ENCODE peak calls at places on chromosomes 1 and 21, in seven cellular contexts. One of them, this sample, is unnamed.

GRCh38 chr1:221494670-221495069 is 247.2 kb downstream of the DUSP10 start:
- DNase-seq in substantia nigra: no peak
- DNase-seq in naive thymus-derived CD4-positive, alpha-beta T cell: no peak
- DNase-seq in esophagus squamous epithelium: no peak
- DNase-seq in colonic mucosa: no peak
- DNase-seq in mesendoderm: no peak
- DNase-seq in cardiac muscle cell: peak
- DNase-seq in this sample: no peak

GRCh38 chr1:151831605-151832004 is at the start of gene RORC:
- DNase-seq in substantia nigra: no peak
- DNase-seq in colonic mucosa: peak
- DNase-seq in esophagus squamous epithelium: no peak
- DNase-seq in cardiac muscle cell: no peak
- DNase-seq in naive thymus-derived CD4-positive, alpha-beta T cell: no peak
- DNase-seq in mesendoderm: no peak
- DNase-seq in this sample: peak

GRCh38 chr1:62912028-62912638 is 128.2 kb downstream of the ATG4C start:
- DNase-seq in cardiac muscle cell: peak
- DNase-seq in substantia nigra: no peak
- DNase-seq in esophagus squamous epithelium: no peak
- DNase-seq in naive thymus-derived CD4-positive, alpha-beta T cell: no peak
- DNase-seq in mesendoderm: peak
- DNase-seq in colonic mucosa: no peak
- DNase-seq in this sample: no peak

GRCh38 chr1:84247425-84248220 is 53.9 kb upstream of the SAMD13 start:
- DNase-seq in cardiac muscle cell: peak
- DNase-seq in esophagus squamous epithelium: no peak
- DNase-seq in mesendoderm: peak
- DNase-seq in colonic mucosa: peak
- DNase-seq in naive thymus-derived CD4-positive, alpha-beta T cell: no peak
- DNase-seq in substantia nigra: no peak
- DNase-seq in this sample: no peak

GRCh38 chr1:33259879-33260278 is 3.6 kb downstream of the ZNF362 start:
- DNase-seq in naive thymus-derived CD4-positive, alpha-beta T cell: no peak
- DNase-seq in substantia nigra: no peak
- DNase-seq in mesendoderm: no peak
- DNase-seq in cardiac muscle cell: no peak
- DNase-seq in esophagus squamous epithelium: no peak
- DNase-seq in colonic mucosa: no peak
- DNase-seq in this sample: no peak

GRCh38 chr1:157252473-157252872 is 114.3 kb upstream of the ETV3 start:
- DNase-seq in naive thymus-derived CD4-positive, alpha-beta T cell: no peak
- DNase-seq in colonic mucosa: no peak
- DNase-seq in esophagus squamous epithelium: no peak
- DNase-seq in substantia nigra: no peak
- DNase-seq in cardiac muscle cell: no peak
- DNase-seq in mesendoderm: no peak
- DNase-seq in this sample: no peak

GRCh38 chr21:36684957-36685714 is 13.8 kb upstream of the SIM2 start:
- DNase-seq in substantia nigra: no peak
- DNase-seq in mesendoderm: no peak
- DNase-seq in colonic mucosa: no peak
- DNase-seq in esophagus squamous epithelium: no peak
- DNase-seq in cardiac muscle cell: no peak
- DNase-seq in naive thymus-derived CD4-positive, alpha-beta T cell: no peak
- DNase-seq in this sample: peak

GRCh38 chr21:44618504-44618903 is 6.6 kb downstream of the KRTAP10-8 start:
- DNase-seq in substantia nigra: no peak
- DNase-seq in cardiac muscle cell: peak
- DNase-seq in colonic mucosa: peak
- DNase-seq in esophagus squamous epithelium: no peak
- DNase-seq in naive thymus-derived CD4-positive, alpha-beta T cell: no peak
- DNase-seq in mesendoderm: peak
- DNase-seq in this sample: no peak

GRCh38 chr1:205811660-205812059 is 1.3 kb downstream of the SLC41A1 start:
- DNase-seq in colonic mucosa: no peak
- DNase-seq in substantia nigra: no peak
- DNase-seq in naive thymus-derived CD4-positive, alpha-beta T cell: no peak
- DNase-seq in esophagus squamous epithelium: no peak
- DNase-seq in cardiac muscle cell: peak
- DNase-seq in mesendoderm: no peak
- DNase-seq in this sample: peak

GRCh38 chr1:244636488-244637259 is 16.3 kb upstream of the DESI2 start:
- DNase-seq in substantia nigra: no peak
- DNase-seq in cardiac muscle cell: no peak
- DNase-seq in colonic mucosa: no peak
- DNase-seq in mesendoderm: peak
- DNase-seq in esophagus squamous epithelium: no peak
- DNase-seq in naive thymus-derived CD4-positive, alpha-beta T cell: no peak
- DNase-seq in this sample: no peak

DNA sequence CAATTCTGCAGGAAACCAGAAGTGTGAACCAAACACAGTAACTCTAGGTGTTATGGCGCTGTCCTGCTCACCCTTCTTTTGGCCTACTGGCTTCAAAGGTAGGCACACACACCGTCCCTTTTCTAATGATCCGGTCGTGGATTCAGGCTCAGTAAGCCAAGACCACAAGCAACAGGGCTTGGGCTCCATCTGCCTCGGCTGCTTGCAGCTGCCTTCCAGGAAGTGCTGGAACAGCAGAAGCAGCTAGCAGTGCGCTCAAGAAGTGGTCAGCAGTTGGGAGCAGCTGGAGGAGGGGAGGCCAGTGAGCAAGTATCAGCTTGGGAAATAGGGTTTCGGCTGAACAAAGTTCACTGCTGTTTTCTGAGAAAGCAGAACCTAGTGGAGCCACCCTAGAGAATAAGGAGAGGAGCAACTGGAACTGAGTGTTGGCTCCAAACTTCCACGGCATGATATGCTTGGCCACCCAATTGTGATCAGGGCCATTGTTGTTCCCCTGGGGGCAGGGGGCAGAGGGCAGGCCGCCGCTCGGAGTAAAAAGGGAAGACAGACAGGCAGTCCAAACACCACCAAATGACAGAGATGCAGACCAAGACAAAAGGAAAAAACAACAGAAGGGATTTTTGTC is 173.4 kb downstream of the TOMM20 start:
- DNase-seq in esophagus squamous epithelium: no peak
- DNase-seq in colonic mucosa: peak
- DNase-seq in naive thymus-derived CD4-positive, alpha-beta T cell: no peak
- DNase-seq in cardiac muscle cell: peak
- DNase-seq in substantia nigra: no peak
- DNase-seq in mesendoderm: no peak
- DNase-seq in this sample: peak
- H3K27ac ChIP-seq in esophagus squamous epithelium: peak
- H3K27ac ChIP-seq in colonic mucosa: peak
- H3K27ac ChIP-seq in naive thymus-derived CD4-positive, alpha-beta T cell: no peak
- H3K27ac ChIP-seq in cardiac muscle cell: no peak
- H3K27ac ChIP-seq in substantia nigra: peak
- H3K27ac ChIP-seq in mesendoderm: no peak
- H3K27ac ChIP-seq in this sample: peak

GRCh38 chr1:55103891-55104290 is 64.5 kb downstream of the PCSK9 start:
- DNase-seq in mesendoderm: no peak
- DNase-seq in cardiac muscle cell: no peak
- DNase-seq in naive thymus-derived CD4-positive, alpha-beta T cell: no peak
- DNase-seq in colonic mucosa: no peak
- DNase-seq in esophagus squamous epithelium: no peak
- DNase-seq in substantia nigra: no peak
- DNase-seq in this sample: no peak

GRCh38 chr1:55107989-55108388 is 68.6 kb downstream of the PCSK9 start:
- DNase-seq in esophagus squamous epithelium: no peak
- DNase-seq in colonic mucosa: no peak
- DNase-seq in mesendoderm: no peak
- DNase-seq in cardiac muscle cell: no peak
- DNase-seq in substantia nigra: no peak
- DNase-seq in naive thymus-derived CD4-positive, alpha-beta T cell: no peak
- DNase-seq in this sample: no peak

GRCh38 chr1:55107111-55107510 is 67.8 kb downstream of the PCSK9 start:
- DNase-seq in colonic mucosa: no peak
- DNase-seq in esophagus squamous epithelium: no peak
- DNase-seq in substantia nigra: no peak
- DNase-seq in naive thymus-derived CD4-positive, alpha-beta T cell: no peak
- DNase-seq in mesendoderm: no peak
- DNase-seq in cardiac muscle cell: peak
- DNase-seq in this sample: no peak
- H3K27ac ChIP-seq in colonic mucosa: no peak
- H3K27ac ChIP-seq in esophagus squamous epithelium: no peak
- H3K27ac ChIP-seq in substantia nigra: no peak
- H3K27ac ChIP-seq in naive thymus-derived CD4-positive, alpha-beta T cell: no peak
- H3K27ac ChIP-seq in mesendoderm: no peak
- H3K27ac ChIP-seq in cardiac muscle cell: no peak
- H3K27ac ChIP-seq in this sample: no peak

DNA sequence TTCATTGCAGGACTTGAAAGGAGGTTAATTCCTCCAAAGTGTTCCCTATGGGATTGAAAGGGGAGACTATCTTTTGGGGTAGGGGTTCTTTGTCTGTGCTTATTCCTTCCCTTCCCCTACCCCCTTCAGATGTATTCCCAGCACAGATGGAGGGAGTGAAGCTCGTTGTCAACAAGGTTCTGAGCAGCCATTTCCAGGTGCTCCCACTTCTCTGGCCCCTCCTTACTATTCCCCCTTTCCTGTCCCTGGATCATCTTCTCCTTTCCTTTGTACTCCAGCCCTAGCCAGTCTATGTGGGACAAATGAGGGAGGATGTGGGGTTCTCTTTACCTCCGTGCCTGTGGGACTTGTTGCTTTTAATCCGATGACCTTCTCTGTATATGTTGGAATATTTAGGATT is 899 bp downstream of the TOMM40L start:
- DNase-seq in naive thymus-derived CD4-positive, alpha-beta T cell: no peak
- DNase-seq in substantia nigra: no peak
- DNase-seq in cardiac muscle cell: no peak
- DNase-seq in mesendoderm: no peak
- DNase-seq in colonic mucosa: no peak
- DNase-seq in esophagus squamous epithelium: no peak
- DNase-seq in this sample: no peak
- H3K27ac ChIP-seq in naive thymus-derived CD4-positive, alpha-beta T cell: peak
- H3K27ac ChIP-seq in substantia nigra: peak
- H3K27ac ChIP-seq in cardiac muscle cell: no peak
- H3K27ac ChIP-seq in mesendoderm: no peak
- H3K27ac ChIP-seq in colonic mucosa: peak
- H3K27ac ChIP-seq in esophagus squamous epithelium: peak
- H3K27ac ChIP-seq in this sample: no peak

GRCh38 chr1:87981386-87981785 is 652.7 kb downstream of the LMO4 start:
- DNase-seq in cardiac muscle cell: no peak
- DNase-seq in mesendoderm: no peak
- DNase-seq in naive thymus-derived CD4-positive, alpha-beta T cell: no peak
- DNase-seq in substantia nigra: no peak
- DNase-seq in colonic mucosa: no peak
- DNase-seq in esophagus squamous epithelium: no peak
- DNase-seq in this sample: no peak

GRCh38 chr1:87977145-87977544 is 648.5 kb downstream of the LMO4 start:
- DNase-seq in naive thymus-derived CD4-positive, alpha-beta T cell: no peak
- DNase-seq in colonic mucosa: no peak
- DNase-seq in cardiac muscle cell: no peak
- DNase-seq in substantia nigra: no peak
- DNase-seq in mesendoderm: no peak
- DNase-seq in esophagus squamous epithelium: no peak
- DNase-seq in this sample: no peak

GRCh38 chr1:87981810-87982209 is 653.1 kb downstream of the LMO4 start:
- DNase-seq in colonic mucosa: no peak
- DNase-seq in mesendoderm: no peak
- DNase-seq in cardiac muscle cell: no peak
- DNase-seq in substantia nigra: no peak
- DNase-seq in esophagus squamous epithelium: no peak
- DNase-seq in naive thymus-derived CD4-positive, alpha-beta T cell: no peak
- DNase-seq in this sample: no peak

GRCh38 chr1:87980494-87980893 is 651.8 kb downstream of the LMO4 start:
- DNase-seq in mesendoderm: no peak
- DNase-seq in substantia nigra: no peak
- DNase-seq in esophagus squamous epithelium: no peak
- DNase-seq in naive thymus-derived CD4-positive, alpha-beta T cell: no peak
- DNase-seq in cardiac muscle cell: no peak
- DNase-seq in colonic mucosa: no peak
- DNase-seq in this sample: peak

GRCh38 chr1:87979079-87979478 is 650.4 kb downstream of the LMO4 start:
- DNase-seq in mesendoderm: no peak
- DNase-seq in esophagus squamous epithelium: no peak
- DNase-seq in cardiac muscle cell: no peak
- DNase-seq in naive thymus-derived CD4-positive, alpha-beta T cell: no peak
- DNase-seq in colonic mucosa: no peak
- DNase-seq in substantia nigra: no peak
- DNase-seq in this sample: no peak
- H3K27ac ChIP-seq in mesendoderm: no peak
- H3K27ac ChIP-seq in esophagus squamous epithelium: no peak
- H3K27ac ChIP-seq in cardiac muscle cell: peak
- H3K27ac ChIP-seq in naive thymus-derived CD4-positive, alpha-beta T cell: no peak
- H3K27ac ChIP-seq in colonic mucosa: no peak
- H3K27ac ChIP-seq in substantia nigra: no peak
- H3K27ac ChIP-seq in this sample: no peak

DNA sequence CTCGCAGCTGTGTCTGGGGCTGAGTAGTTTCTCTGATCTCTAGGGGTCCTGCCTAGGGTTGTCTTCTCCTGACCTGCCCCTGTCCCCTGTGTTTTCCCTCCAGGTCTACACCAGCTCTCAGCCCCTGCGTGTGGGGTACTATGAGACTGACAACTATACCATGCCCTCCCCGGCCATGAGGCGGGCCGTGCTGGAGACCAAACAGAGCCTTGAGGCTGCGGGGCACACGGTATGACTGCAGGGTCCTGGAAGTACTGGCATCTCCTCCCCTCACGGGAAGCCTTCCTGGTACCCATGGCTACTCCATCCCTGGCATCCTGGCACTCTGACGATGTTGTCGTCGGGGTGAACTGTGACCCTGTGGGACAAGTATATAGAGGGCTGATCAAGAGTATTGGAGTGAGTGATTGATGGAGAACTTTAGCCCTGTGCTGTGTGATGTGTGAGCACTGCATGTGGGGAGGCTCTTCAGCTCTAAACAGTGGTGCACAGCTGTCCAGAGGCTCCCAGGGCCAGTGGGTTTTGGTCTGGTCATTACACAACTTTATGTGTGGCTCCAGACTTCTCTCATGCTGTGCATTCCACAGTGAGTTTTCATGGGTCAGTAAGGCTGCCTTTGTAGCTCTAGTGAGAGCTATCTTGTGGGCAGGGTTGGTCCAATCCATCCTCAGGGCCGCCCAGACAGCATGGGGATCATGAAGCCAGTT is 14.4 kb downstream of the FAAH start:
- DNase-seq in mesendoderm: no peak
- DNase-seq in cardiac muscle cell: peak
- DNase-seq in naive thymus-derived CD4-positive, alpha-beta T cell: no peak
- DNase-seq in substantia nigra: no peak
- DNase-seq in colonic mucosa: no peak
- DNase-seq in esophagus squamous epithelium: no peak
- DNase-seq in this sample: no peak
- H3K27ac ChIP-seq in mesendoderm: no peak
- H3K27ac ChIP-seq in cardiac muscle cell: no peak
- H3K27ac ChIP-seq in naive thymus-derived CD4-positive, alpha-beta T cell: no peak
- H3K27ac ChIP-seq in substantia nigra: peak
- H3K27ac ChIP-seq in colonic mucosa: no peak
- H3K27ac ChIP-seq in esophagus squamous epithelium: no peak
- H3K27ac ChIP-seq in this sample: no peak

This sample was measured in stomach.